ENCODE peak calls at places on chromosome 2, in five cellular contexts. B is WTC11, N is neural progenitor cell, P is SK-N-SH, Y is GM10248. Z is an unnamed sample.

GRCh38 chr2:85584354-85584856 is at the start of gene VAMP5:
- DNase-seq in B (no peak), N (peak), P (peak), Y (peak), Z (no peak)

GRCh38 chr2:6896930-6897759 is 19.6 kb downstream of the RSAD2 start:
- DNase-seq in B (no peak), N (no peak), P (peak), Y (peak), Z (no peak)

GRCh38 chr2:188495990-188496431 is 204.3 kb downstream of the GULP1 start:
- DNase-seq in B (no peak), N (no peak), P (peak), Y (no peak), Z (no peak)

GRCh38 chr2:67502346-67503065 is 105.4 kb downstream of the ETAA1 start:
- DNase-seq in B (no peak), N (no peak), P (no peak), Y (no peak), Z (no peak)

GRCh38 chr2:66574701-66575624 is 140.0 kb downstream of the MEIS1 start:
- DNase-seq in B (peak), N (peak), P (peak), Y (peak), Z (no peak)

GRCh38 chr2:74648009-74648443 is at the start of gene M1AP:
- DNase-seq in B (peak), N (peak), P (no peak), Y (peak), Z (peak)

GRCh38 chr2:55229221-55229620 is 2.9 kb downstream of the CLHC1 start:
- DNase-seq in B (no peak), N (no peak), P (no peak), Y (no peak), Z (no peak)

GRCh38 chr2:42342061-42342794 is 18.8 kb downstream of the COX7A2L start:
- DNase-seq in B (no peak), N (no peak), P (peak), Y (no peak), Z (peak)

GRCh38 chr2:73907840-73908452 is 15.1 kb downstream of the ACTG2 start:
- DNase-seq in B (peak), N (peak), P (no peak), Y (peak), Z (peak)

GRCh38 chr2:28465148-28465885 is 30.5 kb upstream of the PLB1 start:
- DNase-seq in B (no peak), N (no peak), P (no peak), Y (no peak), Z (peak)

GRCh38 chr2:61469424-61470121 is 1.3 kb downstream of the USP34 start:
- DNase-seq in B (no peak), N (no peak), P (no peak), Y (no peak), Z (no peak)

GRCh38 chr2:43139996-43140621 is 86.3 kb downstream of the ZFP36L2 start:
- DNase-seq in B (no peak), N (no peak), P (peak), Y (peak), Z (peak)

GRCh38 chr2:179650420-179650819 is 211.0 kb downstream of the ZNF385B start:
- DNase-seq in B (no peak), N (no peak), P (no peak), Y (no peak), Z (no peak)

GRCh38 chr2:96082211-96083063 is 33.9 kb downstream of the ADRA2B start:
- DNase-seq in B (no peak), N (no peak), P (no peak), Y (no peak), Z (no peak)

GRCh38 chr2:46521215-46521683 is 41.9 kb downstream of the TMEM247 start:
- DNase-seq in B (no peak), N (no peak), P (no peak), Y (no peak), Z (no peak)

GRCh38 chr2:165691615-165692014 is 102.4 kb downstream of the GALNT3 start:
- DNase-seq in B (peak), N (peak), P (no peak), Y (no peak), Z (no peak)

GRCh38 chr2:54444503-54444902 is 11.6 kb upstream of the SPTBN1 start:
- DNase-seq in B (no peak), N (no peak), P (no peak), Y (no peak), Z (no peak)

GRCh38 chr2:173881886-173882285 is 83.3 kb downstream of the SP3 start:
- DNase-seq in B (no peak), N (no peak), P (no peak), Y (no peak), Z (no peak)

GRCh38 chr2:79660552-79660951 is 147.7 kb downstream of the CTNNA2 start:
- DNase-seq in B (no peak), N (no peak), P (no peak), Y (no peak), Z (no peak)
- TF ChIP-seq CTCF in B (no peak), N (no peak), P (peak), Y (no peak), Z (no peak)

DNA sequence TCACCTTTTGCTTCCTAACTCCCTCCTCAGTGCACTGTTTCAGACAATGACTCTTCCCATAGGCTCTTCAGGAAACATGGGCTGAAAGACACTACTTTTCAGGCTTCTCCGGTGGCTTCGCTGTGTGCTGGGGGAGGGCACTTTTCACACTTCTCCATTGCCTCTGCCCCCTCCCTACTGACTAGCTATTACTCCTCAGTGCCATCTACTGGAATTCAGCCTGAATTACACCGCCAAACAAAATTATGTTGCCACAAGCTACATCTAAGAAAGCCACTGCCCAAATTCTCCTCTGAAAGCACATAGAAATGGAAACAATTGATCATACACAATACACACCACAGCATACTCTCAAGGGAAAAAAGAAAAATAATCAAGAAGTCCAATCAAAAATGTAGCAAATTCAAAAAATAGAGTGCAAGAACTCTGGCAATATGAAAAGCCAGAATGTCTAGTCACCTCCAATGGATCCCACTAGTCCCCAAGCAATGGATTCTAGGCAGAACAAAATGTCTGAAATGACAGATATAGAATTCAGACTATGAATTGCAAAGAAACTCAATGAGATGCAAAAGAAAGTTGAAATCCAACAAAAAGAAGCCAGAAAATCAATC is 1139.4 kb upstream of the GYPC start:
- DNase-seq in B (peak), N (peak), P (peak), Y (peak), Z (peak)
- TF ChIP-seq CTCF in B (peak), N (peak), P (peak), Y (peak), Z (peak)

DNA sequence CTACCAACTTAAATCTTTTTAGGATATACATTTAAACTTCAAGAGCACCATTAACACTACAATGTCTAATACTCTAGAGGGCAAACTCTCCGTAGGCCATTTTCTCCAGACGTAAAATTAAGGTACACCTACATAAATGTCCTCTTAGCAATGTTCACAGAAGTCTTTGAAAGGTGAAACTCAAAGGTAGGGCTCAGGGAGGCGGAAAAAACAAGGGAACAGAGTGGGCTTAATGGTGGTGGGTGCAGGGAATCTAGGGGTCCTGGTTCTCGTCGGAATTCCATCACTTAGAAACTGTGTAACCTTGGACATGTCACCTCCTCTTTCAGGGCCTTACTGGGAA is 670 bp downstream of the NFU1 start:
- DNase-seq in B (no peak), N (no peak), P (no peak), Y (peak), Z (peak)
- TF ChIP-seq CTCF in B (no peak), N (no peak), P (no peak), Y (peak), Z (no peak)

DNA sequence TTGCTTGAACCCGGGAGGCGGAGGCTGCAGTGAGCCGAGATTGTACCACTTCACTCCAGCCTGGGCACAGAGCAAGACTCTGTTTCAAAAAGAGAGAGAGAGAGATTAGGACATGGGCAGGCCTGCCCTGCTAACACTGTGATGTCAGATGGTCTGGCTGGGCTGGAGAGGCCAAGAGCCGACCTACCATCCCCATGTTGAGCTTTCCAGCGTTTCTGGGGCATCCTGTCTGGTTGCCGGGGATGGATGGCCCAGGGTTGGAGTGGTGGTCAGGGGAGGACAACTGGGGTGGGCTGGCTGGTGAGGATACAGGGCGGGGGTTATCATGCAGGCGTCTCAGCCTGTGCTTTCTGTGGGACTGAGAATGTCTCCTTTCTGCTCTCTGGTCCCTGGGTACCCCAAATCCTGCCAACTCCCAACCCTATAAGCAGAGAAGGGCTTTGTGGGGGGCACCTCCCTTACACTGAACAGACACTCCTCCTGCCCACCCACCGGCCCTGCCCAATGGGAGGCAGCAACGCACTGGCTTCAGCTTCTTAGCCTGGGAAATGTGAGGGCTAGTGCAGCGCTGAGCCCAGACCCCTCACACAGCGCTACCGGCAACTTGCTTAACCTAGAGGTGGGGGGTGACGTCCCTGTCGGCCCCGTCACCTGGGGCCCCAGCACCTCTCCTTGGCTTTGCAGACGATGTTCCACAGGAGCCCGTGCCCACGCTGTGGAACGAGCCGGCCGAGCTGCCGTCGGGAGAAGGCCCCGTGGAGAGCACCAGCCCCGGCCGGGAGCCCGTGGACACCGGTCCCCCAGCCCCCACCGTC is 5.4 kb downstream of the SNORC start:
- DNase-seq in B (no peak), N (peak), P (peak), Y (no peak), Z (peak)
- TF ChIP-seq CTCF in B (no peak), N (peak), P (peak), Y (peak), Z (no peak)

DNA sequence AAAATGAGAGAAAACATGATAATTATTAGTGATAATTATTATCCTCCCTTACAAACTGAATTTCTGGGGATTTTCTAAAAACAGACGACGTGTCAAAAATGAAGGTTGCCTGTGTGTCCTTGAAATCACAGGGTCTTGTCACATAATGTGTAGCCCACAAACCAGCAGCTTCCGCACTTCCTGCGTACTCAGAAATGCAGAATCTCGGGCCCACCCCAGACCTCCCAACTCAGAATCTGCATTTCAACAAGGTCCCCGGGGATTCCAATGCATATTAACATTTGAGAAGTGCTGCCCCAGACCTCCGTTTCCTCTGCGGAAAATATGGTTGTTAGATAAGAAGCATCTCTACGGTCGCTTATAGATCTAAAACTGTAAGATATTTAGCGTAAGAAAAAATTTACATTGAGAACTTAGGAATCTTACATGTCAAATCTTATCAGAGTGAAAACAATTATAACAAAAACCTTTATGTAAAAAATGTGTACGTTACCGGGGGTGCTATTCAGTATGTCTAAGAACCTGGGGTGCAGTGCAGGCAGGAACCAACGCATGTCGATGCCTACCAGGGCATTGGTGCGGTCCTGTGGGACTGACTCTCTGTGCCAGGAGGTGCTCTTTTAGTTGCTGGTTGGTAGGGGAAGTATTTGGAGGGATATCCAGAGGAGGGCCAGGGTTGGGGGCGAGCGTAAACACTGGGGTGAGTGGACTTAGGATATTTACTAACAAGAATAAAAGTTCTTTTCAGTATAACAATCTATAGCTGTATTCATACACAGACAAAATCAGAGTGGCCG is 15.2 kb downstream of the CDKL4 start:
- DNase-seq in B (peak), N (peak), P (no peak), Y (no peak), Z (peak)
- TF ChIP-seq CTCF in B (no peak), N (peak), P (no peak), Y (no peak), Z (peak)

Z was measured in activated CD8-positive, alpha-beta T cell treated with anti-CD3 and anti-CD28 coated beads for 36 hours.